ENCODE peak calls at places on chromosome 18, in five cellular contexts. A is KBM-7; T is AG08395; X is activated naive CD4-positive, alpha-beta T cell treated with anti-CD3 and anti-CD28 coated beads, Interleukin-2, amount 10 ng/mL, durations not matched to agents 7 days and 5 days; E is left ventricle myocardium inferior. Y is an unnamed sample.

GRCh38 chr18:63882333-63883141 is 5.0 kb upstream of the SERPINB2 start:
- DNase-seq in E (no peak), T (peak; percentile 78), A (no peak), X (no peak), Y (no peak)

GRCh38 chr18:31156831-31157763 is 5.6 kb downstream of the DSC1 start:
- DNase-seq in T (no peak), A (no peak), E (no peak), X (no peak), Y (no peak)

GRCh38 chr18:48605408-48605845 is 66.6 kb downstream of the CTIF start:
- DNase-seq in X (no peak), E (no peak), A (peak; percentile 93), T (no peak), Y (no peak)

GRCh38 chr18:79524181-79525078 is 128.7 kb downstream of the NFATC1 start:
- DNase-seq in E (no peak), X (peak; percentile 45), A (no peak), T (no peak), Y (no peak)

GRCh38 chr18:49185636-49186035 is 234.9 kb upstream of the SMAD7 start:
- DNase-seq in E (no peak), A (no peak), T (no peak), X (no peak), Y (no peak)

GRCh38 chr18:72147830-72148229 is 396.3 kb downstream of the CBLN2 start:
- DNase-seq in A (no peak), X (no peak), E (no peak), T (no peak), Y (no peak)

GRCh38 chr18:13613591-13614317 is 112.6 kb downstream of the FAM210A start:
- DNase-seq in A (no peak), X (peak; percentile 31), T (no peak), E (no peak), Y (no peak)

GRCh38 chr18:9696112-9696511 is 12.0 kb upstream of the RAB31 start:
- DNase-seq in T (no peak), E (no peak), X (no peak), A (no peak), Y (no peak)

GRCh38 chr18:63951302-63951705 is 2.2 kb downstream of the HMSD start:
- DNase-seq in A (no peak), E (no peak), X (no peak), T (peak; percentile 28), Y (no peak)

GRCh38 chr18:5894613-5895299 is 566 bp downstream of the TMEM200C start:
- DNase-seq in A (no peak), X (no peak), E (peak; percentile 12), T (no peak), Y (no peak)

GRCh38 chr18:79787527-79788095 is 10.1 kb upstream of the KCNG2 start:
- DNase-seq in A (no peak), T (no peak), X (no peak), E (no peak), Y (no peak)

GRCh38 chr18:12317664-12318333 is 9.8 kb downstream of the TUBB6 start:
- DNase-seq in E (no peak), T (peak; percentile 70), A (peak; percentile 63), X (no peak), Y (no peak)

GRCh38 chr18:79825913-79826312 is 28.2 kb downstream of the KCNG2 start:
- DNase-seq in E (peak; percentile 34), X (no peak), A (no peak), T (no peak), Y (no peak)

GRCh38 chr18:42196651-42197050 is 241.6 kb downstream of the PIK3C3 start:
- DNase-seq in E (no peak), T (peak; percentile 54), X (no peak), A (no peak), Y (no peak)

GRCh38 chr18:48638451-48638850 is 99.6 kb downstream of the CTIF start:
- DNase-seq in X (no peak), E (no peak), T (no peak), A (no peak), Y (no peak)

GRCh38 chr18:13418013-13418710 is 199.6 kb downstream of the LDLRAD4 start:
- DNase-seq in A (no peak), T (no peak), E (no peak), X (no peak), Y (no peak)

GRCh38 chr18:6406910-6407470 is 7.7 kb downstream of the L3MBTL4 start:
- DNase-seq in E (no peak), A (no peak), T (no peak), X (no peak), Y (no peak)

GRCh38 chr18:51342815-51343214 is 145.3 kb upstream of the MEX3C start:
- DNase-seq in X (no peak), T (no peak), E (no peak), A (no peak), Y (no peak)

GRCh38 chr18:76256897-76257500 is 238.0 kb downstream of the ZNF516 start:
- DNase-seq in E (no peak), X (no peak), T (peak; percentile 52), A (peak; percentile 16), Y (no peak)

GRCh38 chr18:73724908-73725307 is 422.7 kb downstream of the FBXO15 start:
- DNase-seq in A (no peak), X (no peak), E (no peak), T (no peak), Y (no peak)

GRCh38 chr18:24228661-24229053 is 89.8 kb downstream of the CABYR start:
- DNase-seq in X (no peak), T (no peak), A (no peak), E (no peak), Y (no peak)

GRCh38 chr18:3603460-3604259 is 153.7 kb downstream of the TGIF1 start:
- DNase-seq in X (peak; percentile 30), E (no peak), T (peak; percentile 76), A (peak; percentile 72), Y (no peak)

GRCh38 chr18:58590827-58591226 is 38.1 kb downstream of the ALPK2 start:
- DNase-seq in X (no peak), T (no peak), A (no peak), E (no peak), Y (no peak)

GRCh38 chr18:45440246-45440645 is 175.0 kb upstream of the SLC14A2 start:
- DNase-seq in T (no peak), X (no peak), E (no peak), A (no peak), Y (no peak)

GRCh38 chr18:59079264-59079972 is 60.3 kb upstream of the SEC11C start:
- DNase-seq in A (no peak), E (no peak), T (no peak), X (no peak), Y (no peak)

GRCh38 chr18:78517328-78517727 is 462.3 kb upstream of the SALL3 start:
- DNase-seq in T (no peak), X (no peak), A (no peak), E (no peak), Y (no peak)

GRCh38 chr18:8998481-8999217 is 103.8 kb upstream of the NDUFV2 start:
- DNase-seq in X (no peak), T (peak; percentile 36), E (no peak), A (no peak), Y (peak; percentile 60)

GRCh38 chr18:11591957-11592356 is 17.4 kb upstream of the SLC35G4 start:
- DNase-seq in A (no peak), X (no peak), T (no peak), E (no peak), Y (no peak)

GRCh38 chr18:48941672-48942071 is 9.1 kb downstream of the SMAD7 start:
- DNase-seq in T (no peak), A (no peak), E (no peak), X (peak; percentile 19), Y (no peak)

GRCh38 chr18:28201056-28201455 is 24.1 kb upstream of the CDH2 start:
- DNase-seq in A (no peak), T (no peak), X (no peak), E (no peak), Y (no peak)

GRCh38 chr18:70337139-70337972 is 48.5 kb downstream of the SOCS6 start:
- DNase-seq in T (peak; percentile 88), E (no peak), A (no peak), X (no peak), Y (no peak)

Y was measured in cerebellar nuclear complex.